ENCODE peak calls at places on chromosomes 13 and 19, in six cellular contexts. X, S, W, Y, C and U are unnamed samples.

GRCh38 chr13:29771247-29771646 is 79.2 kb downstream of the UBL3 start:
- DNase-seq in X (peak; percentile 48), S (no peak), W (peak; percentile 70), Y (peak; percentile 25), C (peak; percentile 49), U (no peak)

GRCh38 chr19:38915329-38916321 is 3.6 kb upstream of the CCER2 start:
- DNase-seq in X (no peak), S (no peak), W (no peak), Y (no peak), C (no peak), U (no peak)

GRCh38 chr13:48230541-48230940 is 2.5 kb upstream of the ITM2B start:
- DNase-seq in X (no peak), S (no peak), W (no peak), Y (no peak), C (no peak), U (no peak)

GRCh38 chr19:43591904-43592772 is 3.8 kb downstream of the IRGQ start:
- DNase-seq in X (no peak), S (no peak), W (no peak), Y (no peak), C (no peak), U (no peak)

GRCh38 chr13:45219938-45220375 is 19.1 kb upstream of the KCTD4 start:
- DNase-seq in X (peak; percentile 63), S (no peak), W (peak; percentile 83), Y (no peak), C (peak; percentile 44), U (peak; percentile 39)

GRCh38 chr13:112765734-112766133 is 75.9 kb downstream of the ATP11A start:
- DNase-seq in X (no peak), S (no peak), W (no peak), Y (peak; percentile 29), C (no peak), U (no peak)

GRCh38 chr19:4487572-4487971 is 15.5 kb downstream of the HDGFL2 start:
- DNase-seq in X (no peak), S (no peak), W (no peak), Y (no peak), C (no peak), U (no peak)

GRCh38 chr19:2461751-2462634 is 5.2 kb upstream of the LMNB2 start:
- DNase-seq in X (peak; percentile 72), S (peak; percentile 89), W (peak; percentile 51), Y (peak; percentile 78), C (peak; percentile 56), U (no peak)

GRCh38 chr13:71880753-71881541 is 13.9 kb upstream of the DACH1 start:
- DNase-seq in X (no peak), S (no peak), W (no peak), Y (no peak), C (no peak), U (peak; percentile 25)

GRCh38 chr19:3176715-3177501 is 1.7 kb upstream of the S1PR4 start:
- DNase-seq in X (peak; percentile 91), S (no peak), W (peak; percentile 54), Y (no peak), C (peak; percentile 67), U (no peak)

GRCh38 chr13:41985788-41986508 is 25.0 kb upstream of the VWA8 start:
- DNase-seq in X (peak; percentile 46), S (no peak), W (peak; percentile 67), Y (no peak), C (peak; percentile 35), U (peak; percentile 29)

DNA sequence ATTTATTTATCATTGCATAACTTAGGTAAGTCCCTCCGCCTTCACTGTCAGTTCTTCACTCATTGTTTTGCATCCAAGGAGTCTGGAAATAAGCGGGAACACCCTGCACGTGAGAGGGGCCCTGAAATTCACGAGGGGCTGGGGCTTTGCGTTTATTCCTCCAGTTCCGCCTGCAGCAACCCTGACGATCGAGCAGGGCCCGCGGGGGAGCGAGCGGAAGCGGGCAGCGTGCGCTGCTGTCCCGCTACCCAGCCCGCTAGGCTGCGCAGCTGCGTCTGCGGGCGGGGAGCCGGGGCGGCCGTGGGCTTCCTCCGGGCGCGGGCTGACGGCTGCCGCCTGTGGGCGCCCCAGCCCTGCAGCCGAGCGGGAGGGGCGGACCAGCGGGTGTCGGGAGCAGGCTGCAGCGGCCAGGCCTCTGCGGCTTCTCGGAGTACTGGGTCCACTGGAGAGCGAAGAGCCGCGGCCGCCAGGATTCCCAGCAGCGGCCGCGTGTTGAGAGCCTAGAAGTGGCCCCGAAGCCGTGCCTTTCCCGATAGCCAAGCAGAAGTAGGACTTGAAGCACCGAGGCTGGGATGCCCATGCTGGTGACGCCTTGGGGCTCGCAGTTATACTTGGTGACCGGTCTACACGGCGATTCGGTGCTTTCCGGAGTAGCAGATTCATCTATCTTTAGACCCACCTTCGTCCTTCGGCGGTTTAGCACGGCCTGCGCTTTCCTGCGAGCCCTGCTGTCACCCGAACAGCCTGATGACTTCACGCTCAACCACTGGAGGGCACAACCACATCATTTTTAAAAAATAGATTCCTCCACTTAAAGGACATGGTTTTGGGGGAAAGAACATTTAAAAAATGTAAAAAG is 32.9 kb upstream of the SACS start:
- DNase-seq in X (peak; percentile 90), S (peak; percentile 89), W (peak; percentile 86), Y (peak; percentile 85), C (peak; percentile 86), U (peak; percentile 80)
- H3K4me3 ChIP-seq in X (peak overlapping the region; percentile 68), S (peak overlapping the region; percentile 12), W (peak overlapping the region; percentile 63), Y (peak overlapping the region; percentile 43), C (peak overlapping the region; percentile 41), U (peak overlapping the region; percentile 56)

DNA sequence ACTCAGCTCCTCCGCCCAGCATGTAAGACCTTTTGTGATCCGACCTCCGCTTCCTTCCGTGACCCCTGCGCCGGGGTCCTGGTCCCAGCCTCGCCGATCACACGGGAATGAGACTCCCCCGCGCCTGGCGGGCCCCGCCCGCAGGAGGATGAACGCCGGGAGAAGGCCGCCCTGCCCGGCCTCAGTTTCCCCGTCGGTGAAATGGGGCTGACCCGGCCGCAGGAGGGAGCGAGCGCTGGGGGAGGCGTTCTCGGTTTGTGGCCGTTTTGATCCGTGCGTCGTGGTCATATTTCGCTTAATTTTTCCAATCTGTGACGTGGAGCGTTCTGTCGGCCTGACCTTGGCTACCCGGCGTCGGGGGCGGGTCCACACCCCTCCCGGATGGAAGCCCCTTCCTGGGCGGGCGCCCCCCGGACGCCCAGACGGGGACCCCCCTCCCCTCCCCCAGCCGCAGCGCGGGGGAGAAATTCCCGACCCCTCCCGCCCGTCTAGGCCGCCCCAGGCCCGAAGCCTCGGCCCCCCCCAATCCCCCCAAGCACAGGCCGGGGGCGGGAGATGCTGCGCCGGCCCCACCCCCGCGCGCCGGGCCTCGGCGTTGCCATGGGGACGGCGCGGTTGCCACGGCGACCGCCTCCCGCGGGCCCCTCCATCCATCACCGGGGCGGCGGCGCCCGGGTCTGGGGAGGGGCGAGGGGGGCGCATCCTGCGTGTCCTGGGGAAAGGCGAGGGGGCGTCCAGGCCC is 11.1 kb downstream of the PALM start:
- DNase-seq in X (no peak), S (no peak), W (no peak), Y (no peak), C (no peak), U (no peak)
- H3K4me3 ChIP-seq in X (no peak overlapping the region), S (no peak overlapping the region), W (no peak overlapping the region), Y (no peak overlapping the region), C (no peak overlapping the region), U (no peak overlapping the region)

DNA sequence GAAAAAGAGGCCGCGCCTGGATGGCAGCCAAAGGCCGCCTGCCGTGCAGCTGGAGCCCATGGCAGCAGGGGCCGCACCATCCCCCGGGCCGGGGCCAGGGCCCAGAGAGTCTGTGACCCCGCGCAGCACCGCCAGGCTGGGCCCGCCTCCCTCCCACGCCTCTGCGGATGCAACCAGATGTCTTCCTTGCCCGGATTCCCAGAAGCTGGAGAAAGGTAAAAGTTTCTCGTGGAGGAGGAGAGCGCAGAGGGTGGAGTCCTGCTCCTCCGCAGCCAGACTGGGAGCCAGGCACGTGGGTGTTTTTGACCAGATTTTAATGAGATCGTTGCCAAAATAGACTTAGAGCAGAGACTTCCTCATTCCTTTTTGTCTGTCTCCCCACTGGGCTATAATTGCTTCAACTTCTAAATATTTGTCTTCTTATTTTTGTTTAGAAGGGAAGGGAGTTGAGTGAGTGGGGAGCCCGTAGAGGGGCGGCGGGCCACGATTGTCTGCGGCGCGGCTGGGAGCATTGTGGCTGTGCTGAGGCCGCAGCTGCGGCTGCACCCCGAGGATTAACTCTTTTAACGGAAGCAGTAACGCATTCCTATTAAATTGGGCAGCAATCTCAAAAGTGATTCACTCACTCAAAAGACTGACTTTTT is 22.8 kb upstream of the NDUFS7 start:
- DNase-seq in X (peak; percentile 91), S (no peak), W (peak; percentile 85), Y (peak; percentile 75), C (peak; percentile 79), U (peak; percentile 49)
- H3K4me3 ChIP-seq in X (peak overlapping the region; percentile 71), S (no peak overlapping the region), W (peak overlapping the region; percentile 55), Y (peak overlapping the region; percentile 31), C (peak overlapping the region; percentile 0), U (peak overlapping the region; percentile 47)

GRCh38 chr13:30906411-30906990 is 430 bp downstream of the MEDAG start:
- DNase-seq in X (peak; percentile 70), S (no peak), W (peak; percentile 22), Y (no peak), C (no peak), U (no peak)

GRCh38 chr13:30908416-30908980 is 2.4 kb downstream of the MEDAG start:
- DNase-seq in X (peak; percentile 79), S (no peak), W (peak; percentile 96), Y (no peak), C (peak; percentile 22), U (no peak)

GRCh38 chr13:30907167-30907761 is 1.2 kb downstream of the MEDAG start:
- DNase-seq in X (peak; percentile 75), S (no peak), W (peak; percentile 69), Y (no peak), C (peak; percentile 51), U (no peak)

GRCh38 chr13:30904043-30904442 is 2.0 kb upstream of the MEDAG start:
- DNase-seq in X (no peak), S (no peak), W (peak; percentile 41), Y (no peak), C (peak; percentile 52), U (no peak)

DNA sequence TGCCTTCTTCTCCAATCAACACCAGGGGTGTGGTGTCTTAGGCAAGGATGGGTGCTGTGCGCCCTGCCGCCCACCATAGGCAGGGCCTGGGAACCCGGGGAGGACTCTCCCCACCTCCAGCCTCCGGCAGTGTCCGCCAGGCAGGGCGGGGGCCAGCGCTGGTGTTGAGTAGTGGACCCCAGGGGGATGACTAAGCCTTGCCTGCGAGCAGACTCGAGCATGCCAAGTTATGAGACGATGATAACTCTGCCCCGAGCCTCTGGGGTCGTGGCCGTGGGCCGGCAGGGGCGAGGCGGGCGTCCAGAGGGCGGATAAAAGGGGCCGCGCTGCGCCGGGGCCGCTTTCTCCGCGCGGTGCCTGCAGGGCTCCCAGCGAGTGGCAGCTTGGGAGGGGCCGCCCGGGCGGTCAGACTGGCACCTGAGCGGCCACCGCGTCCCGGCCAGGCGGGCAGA is at the start of gene MEDAG:
- DNase-seq in X (peak; percentile 96), S (peak; percentile 97), W (peak; percentile 97), Y (no peak), C (peak; percentile 57), U (peak; percentile 82)
- H3K4me3 ChIP-seq in X (peak within 1 kb of the TSS; percentile 85), S (peak within 1 kb of the TSS; percentile 31), W (peak within 1 kb of the TSS; percentile 90), Y (no peak within 1 kb of the TSS), C (no peak within 1 kb of the TSS), U (peak within 1 kb of the TSS; percentile 72)

GRCh38 chr13:50916701-50917184 is 7.2 kb downstream of the RNASEH2B start:
- DNase-seq in X (no peak), S (no peak), W (no peak), Y (no peak), C (no peak), U (no peak)
- H3K4me3 ChIP-seq in X (no peak overlapping the region), S (no peak overlapping the region), W (no peak overlapping the region), Y (no peak overlapping the region), C (no peak overlapping the region), U (no peak overlapping the region)

DNA sequence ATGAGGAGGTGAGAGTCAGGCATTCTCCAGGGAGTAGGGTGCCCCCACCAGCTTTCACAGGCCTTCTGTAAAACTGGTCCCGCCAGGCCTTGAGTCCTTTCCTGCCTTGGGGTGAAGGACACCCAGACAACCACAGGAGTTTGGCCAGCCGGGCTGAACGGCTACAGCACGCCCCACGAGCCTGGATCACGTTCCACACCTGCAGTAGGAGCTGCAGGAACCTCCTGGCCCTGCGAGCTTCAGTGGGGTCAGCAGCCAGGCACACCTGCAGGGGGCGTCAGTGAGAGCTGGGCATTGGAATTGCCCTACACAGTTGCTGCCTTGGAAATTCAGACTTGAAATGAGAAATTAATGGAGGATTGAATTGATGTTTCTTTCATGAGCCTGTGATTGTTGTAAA is 45.7 kb downstream of the COL4A2 start:
- DNase-seq in X (no peak), S (peak; percentile 75), W (no peak), Y (no peak), C (no peak), U (no peak)
- H3K4me3 ChIP-seq in X (no peak overlapping the region), S (no peak overlapping the region), W (no peak overlapping the region), Y (no peak overlapping the region), C (no peak overlapping the region), U (no peak overlapping the region)